ENCODE peak calls at places on chromosomes 4 and X, in eight cellular contexts. D is Panc1, W is HepG2, S is HCT116, P is GM23338, F is K562, T is GM12878, L is upper lobe of left lung. Z is an unnamed sample.

GRCh38 chrX:149527705-149528104 is 13.1 kb upstream of the EOLA1 start:
- ATAC-seq in D (peak; percentile 75), W (peak; percentile 63), S (no peak), P (peak; percentile 44), F (peak; percentile 68), T (peak; percentile 43), L (no peak), Z (peak; percentile 22)

GRCh38 chr4:141229408-141230101 is 8.9 kb downstream of the ZNF330 start:
- ATAC-seq in D (no peak), W (no peak), S (no peak), P (no peak), F (no peak), T (peak; percentile 83), L (no peak), Z (no peak)

GRCh38 chr4:56662782-56663468 is 18.2 kb downstream of the HOPX start:
- ATAC-seq in D (no peak), W (no peak), S (no peak), P (peak; percentile 80), F (no peak), T (no peak), L (peak; percentile 28), Z (no peak)

GRCh38 chr4:17786567-17786966 is 5.1 kb upstream of the FAM184B start:
- ATAC-seq in D (no peak), W (no peak), S (no peak), P (no peak), F (peak; percentile 66), T (no peak), L (no peak), Z (no peak)

GRCh38 chrX:46327229-46328081 is 217.8 kb downstream of the ZNF674 start:
- ATAC-seq in D (peak; percentile 92), W (peak; percentile 98), S (peak; percentile 72), P (peak; percentile 90), F (no peak), T (no peak), L (no peak), Z (no peak)

GRCh38 chrX:131399692-131400428 is 110.8 kb upstream of the IGSF1 start:
- ATAC-seq in D (no peak), W (no peak), S (no peak), P (no peak), F (no peak), T (no peak), L (no peak), Z (no peak)

GRCh38 chrX:14802943-14803710 is 69.7 kb downstream of the FANCB start:
- ATAC-seq in D (no peak), W (no peak), S (no peak), P (no peak), F (no peak), T (no peak), L (no peak), Z (no peak)

GRCh38 chr4:144267084-144267483 is 126.6 kb upstream of the GYPA start:
- ATAC-seq in D (no peak), W (no peak), S (no peak), P (no peak), F (no peak), T (no peak), L (no peak), Z (no peak)

GRCh38 chrX:23952984-23953907 is 45.4 kb downstream of the CXorf58 start:
- ATAC-seq in D (peak; percentile 70), W (no peak), S (no peak), P (peak; percentile 96), F (peak; percentile 83), T (peak; percentile 96), L (peak; percentile 61), Z (no peak)

GRCh38 chr4:41318839-41319530 is 62.3 kb downstream of the UCHL1 start:
- ATAC-seq in D (no peak), W (peak; percentile 31), S (peak; percentile 74), P (no peak), F (peak; percentile 39), T (no peak), L (no peak), Z (no peak)

GRCh38 chr4:15245006-15245530 is 182.8 kb upstream of the C1QTNF7 start:
- ATAC-seq in D (no peak), W (no peak), S (no peak), P (no peak), F (no peak), T (no peak), L (no peak), Z (no peak)

GRCh38 chr4:97081951-97082350 is 1061.3 kb downstream of the STPG2 start:
- ATAC-seq in D (no peak), W (no peak), S (no peak), P (no peak), F (no peak), T (no peak), L (no peak), Z (no peak)

GRCh38 chrX:81866873-81867272 is 665.0 kb downstream of the SH3BGRL start:
- ATAC-seq in D (no peak), W (no peak), S (no peak), P (no peak), F (no peak), T (no peak), L (no peak), Z (no peak)

GRCh38 chr4:182236186-182236585 is 7.0 kb upstream of the TENM3 start:
- ATAC-seq in D (no peak), W (no peak), S (no peak), P (no peak), F (no peak), T (no peak), L (no peak), Z (no peak)

GRCh38 chr4:77201343-77201742 is 44.3 kb downstream of the CCNG2 start:
- ATAC-seq in D (no peak), W (no peak), S (no peak), P (no peak), F (no peak), T (no peak), L (no peak), Z (no peak)

DNA sequence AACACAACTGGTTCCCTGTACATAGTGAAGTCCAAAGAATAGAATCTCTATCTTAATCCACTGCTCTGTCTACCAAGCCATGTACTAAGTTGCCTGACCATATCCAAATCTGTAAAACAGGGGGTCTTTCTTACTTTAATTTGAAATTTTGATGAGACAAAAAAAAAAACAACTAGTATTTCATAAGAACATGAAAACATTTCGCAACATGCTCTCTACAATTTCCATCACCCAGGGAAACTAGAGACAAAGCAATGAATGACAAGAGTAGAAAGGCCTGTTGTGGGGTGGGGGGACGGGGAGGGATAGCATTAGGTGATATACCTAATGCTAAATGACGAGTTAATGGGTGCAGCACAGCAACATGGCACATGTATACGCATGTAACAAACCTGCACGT is 279.9 kb downstream of the PPP3CA start:
- ATAC-seq in D (no peak), W (no peak), S (no peak), P (no peak), F (no peak), T (no peak), L (no peak), Z (no peak)
- TF ChIP-seq POLR2AphosphoS5 in D (no peak), W (no peak), S (no peak), P (no peak), F (no peak), T (no peak), L (no peak), Z (no peak)

GRCh38 chrX:153827016-153827415 is 3.3 kb downstream of the PDZD4 start:
- ATAC-seq in D (no peak), W (no peak), S (no peak), P (no peak), F (no peak), T (no peak), L (no peak), Z (no peak)

GRCh38 chrX:153828723-153829548 is 1.4 kb downstream of the PDZD4 start:
- ATAC-seq in D (peak; percentile 65), W (peak; percentile 52), S (peak; percentile 72), P (peak; percentile 51), F (no peak), T (no peak), L (no peak), Z (peak; percentile 39)

GRCh38 chrX:153828308-153828707 is 2.0 kb downstream of the PDZD4 start:
- ATAC-seq in D (peak; percentile 22), W (no peak), S (peak; percentile 15), P (peak; percentile 3), F (no peak), T (no peak), L (no peak), Z (peak; percentile 7)

GRCh38 chrX:153829549-153829798 is 870 bp downstream of the PDZD4 start:
- ATAC-seq in D (peak; percentile 15), W (no peak), S (peak; percentile 18), P (no peak), F (no peak), T (no peak), L (peak; percentile 19), Z (peak; percentile 27)

DNA sequence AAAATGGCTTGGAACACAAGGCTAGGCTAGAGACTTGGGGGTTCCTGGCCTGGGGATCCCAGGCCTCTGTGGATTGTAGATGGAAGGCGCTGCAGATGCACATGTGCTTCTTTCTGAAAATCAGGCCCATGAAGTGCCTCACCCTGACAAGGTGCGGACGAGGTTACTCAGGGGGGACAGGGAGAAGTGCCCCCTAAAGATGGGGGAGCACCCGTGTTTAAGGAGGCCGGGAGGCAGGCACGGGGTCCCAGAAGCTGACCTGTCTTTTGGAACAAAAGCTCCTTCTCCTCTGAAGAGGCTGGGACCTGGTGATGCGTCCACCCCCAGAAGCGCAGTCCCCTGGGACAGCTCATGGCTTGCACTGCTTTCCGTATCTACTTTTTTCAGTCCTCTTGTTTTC is 2.4 kb downstream of the PDZD4 start:
- ATAC-seq in D (no peak), W (no peak), S (no peak), P (no peak), F (no peak), T (no peak), L (no peak), Z (no peak)
- H3K27ac ChIP-seq in D (peak overlapping the region; percentile 83), W (no peak overlapping the region), S (no peak overlapping the region), P (peak overlapping the region; percentile 95), F (no peak overlapping the region), T (no peak overlapping the region), L (no peak overlapping the region), Z (no peak overlapping the region)

GRCh38 chr4:1759818-1760223 is 33.3 kb upstream of the FGFR3 start:
- ATAC-seq in D (no peak), W (peak; percentile 14), S (no peak), P (peak; percentile 2), F (no peak), T (no peak), L (no peak), Z (no peak)
- TF ChIP-seq POLR2AphosphoS5 in D (no peak), W (no peak), S (no peak), P (no peak), F (no peak), T (no peak), L (peak; percentile 46), Z (no peak)

DNA sequence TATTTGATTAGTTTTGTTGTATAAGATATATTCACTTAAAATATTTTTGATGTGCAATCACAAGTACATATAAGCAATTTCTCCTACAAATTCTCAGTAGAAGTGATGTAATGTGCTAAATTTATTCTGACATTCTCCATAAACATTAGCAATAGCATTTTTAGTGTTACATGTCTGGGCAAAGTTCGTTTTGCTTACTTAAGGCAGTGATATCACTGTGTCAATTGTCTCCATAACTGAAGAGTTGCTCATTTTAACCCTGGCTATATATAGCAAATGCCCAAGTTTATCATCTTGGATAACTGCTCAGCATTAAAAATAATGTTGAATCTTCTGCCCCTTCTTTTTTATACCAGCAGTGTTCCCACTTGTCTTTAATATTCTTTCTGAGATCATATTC is 340.0 kb upstream of the NDST4 start:
- ATAC-seq in D (no peak), W (no peak), S (no peak), P (no peak), F (no peak), T (no peak), L (no peak), Z (no peak)
- H3K27ac ChIP-seq in D (no peak overlapping the region), W (no peak overlapping the region), S (no peak overlapping the region), P (no peak overlapping the region), F (no peak overlapping the region), T (no peak overlapping the region), L (no peak overlapping the region), Z (no peak overlapping the region)

GRCh38 chr4:26075588-26075987 is 161.6 kb downstream of the SMIM20 start:
- ATAC-seq in D (no peak), W (no peak), S (no peak), P (no peak), F (no peak), T (peak; percentile 35), L (no peak), Z (no peak)
- TF ChIP-seq POLR2AphosphoS5 in D (no peak), W (no peak), S (no peak), P (no peak), F (no peak), T (no peak), L (no peak), Z (no peak)

Z was measured in gastroesophageal sphincter.